ENCODE peak calls at places on chromosomes 13 and 19, in five cellular contexts. J is stomach, F is brain microvascular endothelial cell, X is right atrium auricular region, E is fibroblast of the aortic adventitia. O is an unnamed sample.

GRCh38 chr13:50025446-50025845 is 10.2 kb downstream of the KCNRG start:
- DNase-seq in F (no peak), J (no peak), E (peak), X (no peak), O (no peak)

GRCh38 chr19:12837225-12837624 is 1.1 kb upstream of the MAST1 start:
- DNase-seq in E (no peak), X (no peak), F (no peak), J (no peak), O (no peak)

GRCh38 chr19:46355234-46355990 is 8.5 kb downstream of the PPP5C start:
- DNase-seq in E (no peak), X (no peak), J (no peak), F (no peak), O (no peak)

GRCh38 chr13:110942248-110942981 is 27.5 kb upstream of the ANKRD10 start:
- DNase-seq in J (no peak), F (no peak), E (no peak), X (no peak), O (no peak)

GRCh38 chr13:63910406-63910957 is 2494.8 kb upstream of the PCDH20 start:
- DNase-seq in J (no peak), F (peak), E (peak), X (no peak), O (peak)

GRCh38 chr19:4508698-4509097 is 9.6 kb downstream of the PLIN4 start:
- DNase-seq in F (no peak), E (no peak), X (no peak), J (no peak), O (no peak)

GRCh38 chr13:107043016-107043957 is 475.4 kb upstream of the ARGLU1 start:
- DNase-seq in E (no peak), X (no peak), F (no peak), J (no peak), O (no peak)

GRCh38 chr13:67204731-67205130 is 25.4 kb downstream of the PCDH9 start:
- DNase-seq in E (peak), F (no peak), X (no peak), J (no peak), O (no peak)

GRCh38 chr13:42246541-42246940 is 25.4 kb upstream of the AKAP11 start:
- DNase-seq in E (no peak), F (no peak), J (no peak), X (no peak), O (no peak)

GRCh38 chr13:60700994-60701393 is 304.0 kb downstream of the TDRD3 start:
- DNase-seq in X (no peak), J (no peak), F (no peak), E (no peak), O (no peak)

GRCh38 chr13:88745013-88745412 is 1073.8 kb downstream of the SLITRK5 start:
- DNase-seq in E (no peak), J (no peak), F (no peak), X (no peak), O (no peak)

GRCh38 chr13:20340759-20341161 is 108.6 kb upstream of the GJB6 start:
- DNase-seq in X (no peak), E (peak), J (no peak), F (no peak), O (peak)

GRCh38 chr13:100039740-100040139 is 49.2 kb upstream of the PCCA start:
- DNase-seq in E (peak), F (peak), X (no peak), J (no peak), O (no peak)

GRCh38 chr13:111470933-111471332 is 150.5 kb downstream of the TEX29 start:
- DNase-seq in X (no peak), E (no peak), J (no peak), F (no peak), O (no peak)

GRCh38 chr19:31559494-31559893 is 210.3 kb upstream of the TSHZ3 start:
- DNase-seq in J (no peak), F (no peak), E (no peak), X (no peak), O (no peak)

GRCh38 chr19:31554360-31554759 is 205.1 kb upstream of the TSHZ3 start:
- DNase-seq in E (no peak), X (no peak), J (no peak), F (no peak), O (no peak)

GRCh38 chr19:31553844-31554215 is 204.6 kb upstream of the TSHZ3 start:
- DNase-seq in F (no peak), X (no peak), J (no peak), E (no peak), O (no peak)

GRCh38 chr19:31553112-31553843 is 204.0 kb upstream of the TSHZ3 start:
- DNase-seq in F (no peak), J (no peak), E (no peak), X (no peak), O (no peak)

DNA sequence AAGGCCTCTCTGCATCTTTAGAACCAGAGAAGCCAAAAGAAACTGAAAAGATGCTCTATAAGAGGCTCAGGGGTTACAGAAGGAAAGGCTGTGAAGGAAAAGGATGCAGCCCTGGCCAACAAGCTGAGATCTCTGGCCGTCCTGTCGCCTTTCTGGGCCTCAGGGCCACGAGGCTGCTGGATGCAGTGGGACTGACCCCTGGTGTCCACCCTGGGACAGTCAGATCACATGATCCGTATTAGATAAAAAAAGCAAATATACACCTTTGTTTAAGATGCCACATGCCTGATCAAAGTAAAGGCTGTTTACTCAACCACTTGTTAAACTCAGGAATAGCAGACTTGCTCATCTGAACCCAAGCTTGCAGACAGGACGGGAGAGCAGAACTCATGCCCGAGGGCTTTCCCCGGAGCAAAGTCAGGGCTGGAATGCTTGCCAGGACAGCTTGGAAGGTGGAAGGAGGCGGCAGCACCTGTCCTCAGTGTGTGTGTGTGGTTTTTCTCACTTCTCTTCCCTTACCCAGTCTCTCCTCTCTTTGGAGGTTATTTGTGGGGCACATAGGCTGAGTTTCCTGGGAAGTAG is 206.5 kb upstream of the TSHZ3 start:
- DNase-seq in X (no peak), F (no peak), J (no peak), E (no peak), O (no peak)
- TF ChIP-seq CTCF in X (no peak), F (no peak), J (no peak), E (no peak), O (no peak)

GRCh38 chr19:39864118-39864517 is 17.9 kb upstream of the FBL start:
- DNase-seq in J (no peak), X (no peak), F (no peak), E (no peak), O (no peak)

GRCh38 chr19:39852882-39853281 is 6.7 kb upstream of the FBL start:
- DNase-seq in F (no peak), X (no peak), E (no peak), J (no peak), O (no peak)

GRCh38 chr19:39858541-39858940 is 12.4 kb upstream of the FBL start:
- DNase-seq in J (peak), E (no peak), F (no peak), X (no peak), O (peak)
- TF ChIP-seq CTCF in J (no peak), E (no peak), F (no peak), X (no peak), O (no peak)

GRCh38 chr19:1574354-1574753 is 6.2 kb upstream of the MEX3D start:
- DNase-seq in X (no peak), J (no peak), E (no peak), F (no peak), O (no peak)

GRCh38 chr19:1574763-1575162 is 6.6 kb upstream of the MEX3D start:
- DNase-seq in F (no peak), E (no peak), J (no peak), X (no peak), O (no peak)

GRCh38 chr19:1577090-1577928 is 9.2 kb upstream of the MEX3D start:
- DNase-seq in X (no peak), F (no peak), E (no peak), J (no peak), O (no peak)

GRCh38 chr19:1576242-1577089 is 8.3 kb upstream of the MEX3D start:
- DNase-seq in J (no peak), F (no peak), X (no peak), E (no peak), O (no peak)

DNA sequence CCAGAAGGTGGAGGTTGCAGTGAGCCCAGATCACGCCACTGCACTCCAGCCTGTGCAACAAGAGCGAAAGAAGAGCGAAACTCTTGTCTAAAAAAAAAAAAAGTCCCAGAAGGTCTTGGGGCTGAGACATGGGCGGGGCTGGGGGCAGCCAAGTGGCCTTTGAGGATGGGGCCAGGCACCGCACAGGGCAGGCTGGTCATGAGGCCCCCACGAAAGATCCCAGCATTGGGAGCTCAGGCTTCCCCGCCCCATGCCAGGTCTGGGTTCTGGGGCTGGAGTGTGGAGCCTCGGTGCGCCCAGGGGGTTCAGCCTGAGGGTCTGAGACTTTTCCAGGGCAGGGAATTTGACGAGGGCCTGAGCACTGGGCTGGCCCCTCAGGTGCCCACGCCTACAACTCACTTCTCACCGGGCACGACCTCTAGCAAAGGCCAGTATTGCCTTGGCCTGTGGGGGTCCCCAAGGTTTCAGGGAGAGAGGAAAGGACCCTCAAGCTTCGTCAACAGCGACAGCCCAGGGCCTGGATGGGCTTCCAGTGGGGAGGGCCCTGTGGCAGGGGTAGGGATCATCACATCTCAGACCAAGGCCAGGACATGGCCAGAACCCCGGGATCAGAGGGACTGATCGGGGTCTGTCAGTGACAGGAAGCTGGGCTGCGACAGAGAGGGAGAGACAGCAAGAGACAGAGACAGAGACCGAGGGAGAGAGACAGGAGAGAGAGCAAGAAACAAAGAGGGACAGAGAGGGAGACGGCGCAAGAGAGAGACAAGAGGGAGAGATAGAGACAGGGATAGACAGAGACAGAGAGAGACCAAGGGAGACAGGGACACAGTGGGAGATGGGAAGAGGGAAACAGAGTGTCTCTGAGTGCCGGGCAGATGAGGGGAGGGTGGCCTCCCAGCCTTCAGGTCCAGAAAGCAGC is 7.5 kb upstream of the MEX3D start:
- DNase-seq in X (no peak), F (no peak), E (no peak), J (no peak), O (no peak)
- TF ChIP-seq CTCF in X (no peak), F (no peak), E (no peak), J (no peak), O (no peak)

DNA sequence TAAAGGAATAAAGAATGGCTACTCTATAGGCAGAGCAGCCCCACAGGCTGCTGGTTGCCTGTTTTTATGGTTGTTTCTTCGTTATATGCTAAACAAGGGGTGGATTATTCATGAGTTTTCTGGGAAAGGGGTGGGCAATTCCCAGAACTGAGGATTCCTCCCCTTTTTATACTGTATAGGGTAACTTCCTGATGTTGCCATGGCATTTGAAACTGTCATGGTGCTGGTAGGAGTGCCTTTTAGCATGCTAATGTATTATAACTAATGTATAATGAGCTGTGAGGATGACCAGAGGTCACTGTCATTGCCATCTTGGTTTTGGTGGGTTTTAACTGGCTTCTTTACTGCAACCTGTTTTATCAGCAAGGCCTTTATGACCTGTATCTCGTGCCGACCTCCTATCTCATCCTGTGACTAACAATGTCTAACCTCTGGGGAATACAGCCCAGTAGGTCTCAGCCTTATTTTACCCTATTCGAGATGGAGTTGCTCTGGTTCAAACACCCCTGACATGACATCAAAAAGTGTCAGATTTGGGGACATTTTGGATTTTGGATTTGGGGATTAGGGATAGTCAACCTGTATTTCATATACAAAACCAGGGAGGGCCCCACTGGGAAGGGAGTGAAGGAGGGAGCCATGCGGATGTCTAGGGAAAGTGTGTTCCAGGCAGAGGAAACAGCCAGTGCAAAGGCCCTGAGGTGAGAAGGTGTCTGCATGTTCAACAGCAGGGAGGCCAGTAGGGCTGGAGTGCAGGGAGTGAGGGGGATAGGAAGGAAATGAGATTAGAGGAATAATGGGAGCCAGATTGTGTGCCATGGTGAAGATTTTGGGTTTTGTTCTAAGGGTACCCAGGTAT is 10.9 kb downstream of the FXYD5 start:
- DNase-seq in F (no peak), X (no peak), J (no peak), E (no peak), O (no peak)
- TF ChIP-seq CTCF in F (no peak), X (no peak), J (no peak), E (no peak), O (no peak)

O was measured in A673.